ENCODE peak calls at places on chromosomes 11 and 22, in five cellular contexts. U is lung, O is progenitor cell of endocrine pancreas, V is thoracic aorta, E is lower lobe of right lung. B is an unnamed sample.

GRCh38 chr11:63985812-63986155 is 454 bp upstream of the OTUB1 start:
- DNase-seq in U (no peak), O (no peak), V (no peak), E (peak), B (peak)

GRCh38 chr11:71120346-71120963 is 131.9 kb downstream of the SHANK2 start:
- DNase-seq in U (no peak), O (peak), V (no peak), E (peak), B (no peak)

GRCh38 chr11:66728760-66729385 is at the start of gene SPTBN2:
- DNase-seq in U (no peak), O (no peak), V (no peak), E (no peak), B (no peak)

GRCh38 chr11:3859373-3859881 is 4.0 kb downstream of the STIM1 start:
- DNase-seq in U (no peak), O (no peak), V (no peak), E (no peak), B (no peak)

GRCh38 chr22:46714550-46714949 is 23.5 kb downstream of the CERK start:
- DNase-seq in U (no peak), O (no peak), V (no peak), E (no peak), B (no peak)

GRCh38 chr11:119727523-119728081 is 1.4 kb downstream of the NECTIN1 start:
- DNase-seq in U (no peak), O (peak), V (no peak), E (peak), B (no peak)

GRCh38 chr11:126214446-126215240 is 3.1 kb downstream of the FAM118B start:
- DNase-seq in U (no peak), O (no peak), V (no peak), E (no peak), B (no peak)

GRCh38 chr11:130514851-130515250 is 66.4 kb downstream of the ADAMTS15 start:
- DNase-seq in U (no peak), O (no peak), V (no peak), E (no peak), B (no peak)

GRCh38 chr22:37275622-37276021 is 6.7 kb upstream of the CYTH4 start:
- DNase-seq in U (no peak), O (no peak), V (no peak), E (peak), B (no peak)

GRCh38 chr22:43050995-43051394 is 36.0 kb upstream of the PACSIN2 start:
- DNase-seq in U (no peak), O (no peak), V (no peak), E (no peak), B (no peak)

DNA sequence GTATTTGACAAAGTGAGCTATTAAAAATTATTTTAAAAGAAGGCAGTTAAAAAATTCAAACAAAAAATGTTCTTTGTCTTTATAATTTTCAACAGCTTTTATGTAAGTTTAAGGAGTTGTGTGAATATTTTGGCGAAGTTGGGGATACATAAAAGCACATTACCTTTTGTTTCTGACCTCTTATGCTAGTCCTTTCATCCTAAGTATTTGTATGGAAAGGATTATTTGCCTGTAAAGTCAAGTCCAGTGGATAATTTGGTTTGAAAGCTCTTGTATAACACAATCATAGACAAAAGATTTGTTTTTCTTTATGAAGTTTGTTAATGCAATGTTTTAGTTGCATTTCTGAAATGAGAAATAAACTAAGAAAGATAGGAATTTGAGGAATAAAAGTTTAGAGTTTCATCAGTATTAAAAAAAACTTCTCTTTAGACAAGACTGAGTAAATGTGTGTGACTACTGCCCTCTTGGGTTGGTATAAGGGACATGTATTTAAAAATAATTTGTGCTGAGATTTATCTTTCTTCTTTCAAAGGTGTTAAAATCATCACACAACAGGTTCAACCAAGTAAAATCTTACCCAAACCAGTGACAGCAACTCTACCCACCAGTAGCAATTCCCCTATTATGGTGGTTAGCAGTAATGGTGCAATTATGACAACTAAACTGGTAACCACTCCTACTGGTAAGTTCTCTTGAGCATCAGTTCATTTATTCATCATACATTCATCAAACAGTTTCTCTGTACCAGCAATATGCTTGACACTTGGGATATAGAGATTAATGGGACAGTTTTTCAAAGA is 68.2 kb downstream of the EMSY start:
- DNase-seq in U (no peak), O (no peak), V (no peak), E (no peak), B (no peak)
- TF ChIP-seq CTCF in U (no peak), O (peak), V (peak), E (no peak), B (peak)

GRCh38 chr22:27329966-27330645 is 471.4 kb downstream of the MN1 start:
- DNase-seq in U (no peak), O (no peak), V (no peak), E (no peak), B (no peak)

GRCh38 chr22:27329471-27329870 is 472.1 kb downstream of the MN1 start:
- DNase-seq in U (no peak), O (no peak), V (no peak), E (no peak), B (no peak)

GRCh38 chr22:27327981-27328721 is 473.4 kb downstream of the MN1 start:
- DNase-seq in U (no peak), O (no peak), V (no peak), E (no peak), B (no peak)

GRCh38 chr22:27335102-27335660 is 466.4 kb downstream of the MN1 start:
- DNase-seq in U (peak), O (no peak), V (no peak), E (no peak), B (no peak)

DNA sequence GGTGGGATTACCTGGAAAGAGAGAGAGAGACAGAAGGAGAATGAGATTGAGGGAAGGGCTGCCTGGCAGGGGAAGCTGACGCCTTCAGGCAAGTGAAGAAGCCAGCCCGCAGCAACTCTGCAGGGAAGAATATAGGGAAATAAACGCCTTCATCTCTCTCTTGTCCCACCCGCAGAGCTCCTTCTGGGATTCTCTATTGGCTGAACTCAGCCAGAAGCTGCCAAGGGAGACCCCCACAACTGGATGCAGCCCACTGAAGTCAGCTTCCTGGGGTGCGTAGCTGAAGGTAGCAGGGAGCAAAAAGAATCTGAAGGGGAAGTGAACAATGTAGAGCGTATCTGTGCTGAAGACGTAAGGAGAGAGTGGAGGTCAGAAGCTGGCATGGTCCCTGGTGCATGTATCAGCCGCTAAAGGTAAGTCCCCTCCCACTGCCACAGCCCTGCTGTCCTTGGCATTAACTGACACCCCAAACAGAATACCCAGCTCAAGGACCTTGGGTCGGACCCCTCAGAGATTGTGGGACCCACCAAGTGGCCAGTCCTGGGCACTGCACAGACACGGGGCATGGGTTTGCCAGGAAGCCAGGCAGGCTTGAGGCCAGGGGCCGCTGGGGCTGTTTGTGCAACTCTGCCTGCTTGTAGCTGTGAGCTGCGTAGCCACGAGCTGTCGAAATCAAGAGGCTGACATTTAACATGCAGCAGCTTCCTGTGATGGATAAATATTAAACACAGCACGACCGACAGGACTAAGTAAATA is 469.9 kb downstream of the MN1 start:
- DNase-seq in U (peak), O (peak), V (peak), E (peak), B (no peak)
- TF ChIP-seq CTCF in U (no peak), O (peak), V (peak), E (peak), B (no peak)

DNA sequence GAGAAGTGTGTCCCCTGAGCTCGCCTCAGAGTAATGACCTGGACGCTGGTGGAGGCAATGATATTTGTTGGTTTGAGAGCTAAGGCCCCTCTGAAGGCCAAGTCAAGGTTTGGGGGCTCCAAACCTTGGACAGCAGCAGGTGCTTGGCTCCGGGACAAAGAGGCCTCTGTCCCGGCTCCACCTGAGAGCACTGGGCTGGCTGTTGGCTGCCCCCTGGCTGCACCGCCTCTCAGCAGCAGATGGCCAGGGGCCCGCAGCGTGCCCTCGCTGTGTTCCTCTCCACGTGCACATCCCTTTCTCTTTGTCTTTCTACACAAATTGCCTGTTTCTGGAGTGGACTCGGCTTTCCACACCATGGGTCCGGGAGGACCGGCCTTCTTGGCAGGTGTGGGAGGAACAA is 301.3 kb downstream of the NTM start:
- DNase-seq in U (no peak), O (peak), V (no peak), E (no peak), B (no peak)
- TF ChIP-seq CTCF in U (no peak), O (peak), V (no peak), E (no peak), B (no peak)

GRCh38 chr11:15819679-15820286 is 536.6 kb downstream of the SOX6 start:
- DNase-seq in U (peak), O (peak), V (no peak), E (peak), B (no peak)
- TF ChIP-seq CTCF in U (peak), O (peak), V (peak), E (peak), B (no peak)

GRCh38 chr11:85180528-85180927 is 446.6 kb downstream of the DLG2 start:
- DNase-seq in U (no peak), O (no peak), V (no peak), E (no peak), B (no peak)
- TF ChIP-seq CTCF in U (no peak), O (no peak), V (no peak), E (no peak), B (no peak)

DNA sequence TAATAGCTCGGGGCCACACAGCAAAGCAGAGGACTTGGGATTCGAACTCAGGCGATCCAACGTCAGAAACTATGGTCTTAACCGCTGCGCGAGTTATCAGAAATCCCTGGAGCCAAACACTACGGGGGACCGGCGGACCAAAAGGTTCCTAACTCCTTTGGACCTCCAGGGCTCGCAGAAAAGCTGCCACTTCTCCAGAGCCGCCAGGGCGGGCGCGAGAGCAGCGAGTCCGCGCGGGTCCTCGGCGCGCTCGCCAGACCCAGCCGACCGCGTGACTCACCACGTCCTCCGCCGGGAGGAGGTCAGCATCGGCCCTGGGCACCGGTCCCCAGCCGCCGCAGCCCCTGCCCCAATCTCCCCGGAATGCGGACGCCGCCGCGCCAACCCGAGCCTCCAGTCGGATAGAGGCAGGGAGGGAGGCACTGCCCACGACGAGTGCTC is 6.0 kb upstream of the ALX4 start:
- DNase-seq in U (no peak), O (no peak), V (no peak), E (no peak), B (no peak)
- TF ChIP-seq CTCF in U (no peak), O (no peak), V (no peak), E (no peak), B (no peak)